ENCODE peak calls at places on chromosomes 5 and 9, in nine cellular contexts. One of them, this sample, is unnamed.

GRCh38 chr9:111412280-111412679 is 71.9 kb downstream of the ECPAS start:
- DNase-seq in heart right ventricle: no peak
- DNase-seq in GM20000: no peak
- DNase-seq in colonic mucosa: no peak
- DNase-seq in fibroblast of pulmonary artery: peak; percentile 5
- DNase-seq in A549: no peak
- DNase-seq in epithelial cell of esophagus: no peak
- DNase-seq in GM12865: no peak
- DNase-seq in WTC11: no peak
- DNase-seq in this sample: no peak

GRCh38 chr9:136078498-136079011 is 16.5 kb downstream of the NACC2 start:
- DNase-seq in heart right ventricle: no peak
- DNase-seq in fibroblast of pulmonary artery: no peak
- DNase-seq in colonic mucosa: no peak
- DNase-seq in GM20000: no peak
- DNase-seq in epithelial cell of esophagus: no peak
- DNase-seq in GM12865: no peak
- DNase-seq in A549: no peak
- DNase-seq in WTC11: no peak
- DNase-seq in this sample: no peak

GRCh38 chr5:102807878-102808502 is 52.9 kb downstream of the PAM start:
- DNase-seq in A549: peak; percentile 4
- DNase-seq in colonic mucosa: no peak
- DNase-seq in WTC11: no peak
- DNase-seq in GM12865: no peak
- DNase-seq in GM20000: no peak
- DNase-seq in heart right ventricle: no peak
- DNase-seq in epithelial cell of esophagus: no peak
- DNase-seq in fibroblast of pulmonary artery: peak; percentile 16
- DNase-seq in this sample: no peak

GRCh38 chr5:24777392-24777791 is 132.6 kb upstream of the CDH10 start:
- DNase-seq in heart right ventricle: no peak
- DNase-seq in WTC11: no peak
- DNase-seq in A549: no peak
- DNase-seq in fibroblast of pulmonary artery: no peak
- DNase-seq in epithelial cell of esophagus: no peak
- DNase-seq in GM20000: no peak
- DNase-seq in GM12865: no peak
- DNase-seq in colonic mucosa: no peak
- DNase-seq in this sample: no peak

GRCh38 chr5:670396-671270 is 22.5 kb downstream of the TPPP start:
- DNase-seq in GM20000: no peak
- DNase-seq in WTC11: no peak
- DNase-seq in GM12865: no peak
- DNase-seq in colonic mucosa: no peak
- DNase-seq in fibroblast of pulmonary artery: no peak
- DNase-seq in heart right ventricle: no peak
- DNase-seq in A549: no peak
- DNase-seq in epithelial cell of esophagus: no peak
- DNase-seq in this sample: no peak

GRCh38 chr5:74767579-74767913 is 497 bp downstream of the NSA2 start:
- DNase-seq in WTC11: no peak
- DNase-seq in heart right ventricle: peak; percentile 7
- DNase-seq in A549: peak; percentile 54
- DNase-seq in GM20000: peak; percentile 9
- DNase-seq in epithelial cell of esophagus: peak; percentile 57
- DNase-seq in GM12865: peak; percentile 39
- DNase-seq in colonic mucosa: peak; percentile 53
- DNase-seq in fibroblast of pulmonary artery: peak; percentile 63
- DNase-seq in this sample: peak; percentile 33

GRCh38 chr5:97070234-97070633 is 72.2 kb downstream of the LIX1 start:
- DNase-seq in heart right ventricle: no peak
- DNase-seq in GM12865: no peak
- DNase-seq in WTC11: no peak
- DNase-seq in epithelial cell of esophagus: no peak
- DNase-seq in fibroblast of pulmonary artery: no peak
- DNase-seq in A549: no peak
- DNase-seq in GM20000: no peak
- DNase-seq in colonic mucosa: no peak
- DNase-seq in this sample: no peak

GRCh38 chr5:34673463-34674125 is 17.5 kb downstream of the RAI14 start:
- DNase-seq in epithelial cell of esophagus: peak; percentile 24
- DNase-seq in GM12865: no peak
- DNase-seq in heart right ventricle: no peak
- DNase-seq in A549: no peak
- DNase-seq in GM20000: no peak
- DNase-seq in colonic mucosa: no peak
- DNase-seq in WTC11: no peak
- DNase-seq in fibroblast of pulmonary artery: no peak
- DNase-seq in this sample: no peak

GRCh38 chr9:70514273-70514672 is 99.8 kb upstream of the KLF9 start:
- DNase-seq in fibroblast of pulmonary artery: no peak
- DNase-seq in GM20000: no peak
- DNase-seq in A549: no peak
- DNase-seq in heart right ventricle: no peak
- DNase-seq in WTC11: no peak
- DNase-seq in epithelial cell of esophagus: no peak
- DNase-seq in colonic mucosa: no peak
- DNase-seq in GM12865: no peak
- DNase-seq in this sample: no peak

GRCh38 chr5:149280802-149281201 is 9.1 kb downstream of the AFAP1L1 start:
- DNase-seq in GM20000: no peak
- DNase-seq in WTC11: no peak
- DNase-seq in colonic mucosa: no peak
- DNase-seq in A549: no peak
- DNase-seq in heart right ventricle: no peak
- DNase-seq in GM12865: no peak
- DNase-seq in epithelial cell of esophagus: no peak
- DNase-seq in fibroblast of pulmonary artery: no peak
- DNase-seq in this sample: no peak

DNA sequence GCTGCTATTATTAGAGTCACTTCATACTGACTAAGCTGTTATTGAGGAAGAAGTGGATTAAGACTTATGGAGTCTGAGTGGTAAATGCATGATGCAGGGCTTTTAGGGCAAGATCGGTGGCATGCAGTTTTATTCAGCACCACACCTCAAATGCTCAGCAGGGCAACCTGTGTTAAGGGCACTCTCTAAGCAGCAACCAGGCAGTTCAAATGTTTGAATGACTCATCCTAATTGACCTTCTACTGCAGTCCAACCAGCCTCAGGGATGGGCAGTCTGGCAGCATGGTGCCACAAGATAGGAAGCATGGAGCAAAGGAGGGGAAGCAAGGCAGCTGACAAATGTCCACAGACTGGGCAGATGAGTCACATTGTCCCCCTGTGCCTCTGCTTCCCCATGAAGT is 80.2 kb upstream of the MIER3 start:
- DNase-seq in colonic mucosa: peak; percentile 71
- DNase-seq in A549: peak; percentile 70
- DNase-seq in GM12865: no peak
- DNase-seq in GM20000: no peak
- DNase-seq in fibroblast of pulmonary artery: no peak
- DNase-seq in WTC11: no peak
- DNase-seq in epithelial cell of esophagus: peak; percentile 36
- DNase-seq in heart right ventricle: no peak
- DNase-seq in this sample: no peak
- TF ChIP-seq CTCF in colonic mucosa: no peak
- TF ChIP-seq CTCF in A549: no peak
- TF ChIP-seq CTCF in GM12865: no peak
- TF ChIP-seq CTCF in GM20000: no peak
- TF ChIP-seq CTCF in fibroblast of pulmonary artery: no peak
- TF ChIP-seq CTCF in WTC11: no peak
- TF ChIP-seq CTCF in epithelial cell of esophagus: no peak
- TF ChIP-seq CTCF in heart right ventricle: no peak
- TF ChIP-seq CTCF in this sample: no peak

GRCh38 chr5:124457101-124457500 is 289.3 kb downstream of the ZNF608 start:
- DNase-seq in WTC11: no peak
- DNase-seq in GM12865: no peak
- DNase-seq in epithelial cell of esophagus: no peak
- DNase-seq in fibroblast of pulmonary artery: no peak
- DNase-seq in GM20000: no peak
- DNase-seq in heart right ventricle: no peak
- DNase-seq in colonic mucosa: no peak
- DNase-seq in A549: no peak
- DNase-seq in this sample: no peak
- TF ChIP-seq CTCF in WTC11: no peak
- TF ChIP-seq CTCF in GM12865: no peak
- TF ChIP-seq CTCF in epithelial cell of esophagus: no peak
- TF ChIP-seq CTCF in fibroblast of pulmonary artery: no peak
- TF ChIP-seq CTCF in GM20000: no peak
- TF ChIP-seq CTCF in heart right ventricle: no peak
- TF ChIP-seq CTCF in colonic mucosa: no peak
- TF ChIP-seq CTCF in A549: no peak
- TF ChIP-seq CTCF in this sample: no peak

DNA sequence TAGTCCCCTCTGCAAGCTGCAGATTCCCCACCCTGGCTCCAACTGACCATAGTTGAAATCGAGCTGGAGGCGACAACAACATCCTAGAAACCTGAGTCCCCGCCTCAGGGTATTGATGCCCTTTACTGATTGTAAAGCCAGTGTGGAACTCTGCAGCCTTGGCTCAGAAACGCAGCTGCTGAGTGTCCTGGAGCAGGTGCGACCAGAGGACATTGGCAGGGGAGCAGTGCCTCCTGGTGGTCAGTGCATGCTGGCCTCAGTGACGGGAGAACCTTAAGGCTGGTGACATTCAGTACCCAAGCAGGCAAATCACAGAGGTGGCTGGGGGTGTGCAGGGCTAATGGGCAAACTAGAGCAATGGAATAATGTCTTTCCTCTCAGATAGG is 20.4 kb upstream of the ZNF354B start:
- DNase-seq in fibroblast of pulmonary artery: peak; percentile 47
- DNase-seq in colonic mucosa: peak; percentile 62
- DNase-seq in WTC11: peak; percentile 90
- DNase-seq in epithelial cell of esophagus: peak; percentile 71
- DNase-seq in GM12865: no peak
- DNase-seq in GM20000: no peak
- DNase-seq in heart right ventricle: peak; percentile 63
- DNase-seq in A549: peak; percentile 20
- DNase-seq in this sample: no peak
- TF ChIP-seq CTCF in fibroblast of pulmonary artery: peak; percentile 60
- TF ChIP-seq CTCF in colonic mucosa: peak; percentile 46
- TF ChIP-seq CTCF in WTC11: peak; percentile 85
- TF ChIP-seq CTCF in epithelial cell of esophagus: peak; percentile 82
- TF ChIP-seq CTCF in GM12865: no peak
- TF ChIP-seq CTCF in GM20000: no peak
- TF ChIP-seq CTCF in heart right ventricle: peak; percentile 79
- TF ChIP-seq CTCF in A549: no peak
- TF ChIP-seq CTCF in this sample: no peak

DNA sequence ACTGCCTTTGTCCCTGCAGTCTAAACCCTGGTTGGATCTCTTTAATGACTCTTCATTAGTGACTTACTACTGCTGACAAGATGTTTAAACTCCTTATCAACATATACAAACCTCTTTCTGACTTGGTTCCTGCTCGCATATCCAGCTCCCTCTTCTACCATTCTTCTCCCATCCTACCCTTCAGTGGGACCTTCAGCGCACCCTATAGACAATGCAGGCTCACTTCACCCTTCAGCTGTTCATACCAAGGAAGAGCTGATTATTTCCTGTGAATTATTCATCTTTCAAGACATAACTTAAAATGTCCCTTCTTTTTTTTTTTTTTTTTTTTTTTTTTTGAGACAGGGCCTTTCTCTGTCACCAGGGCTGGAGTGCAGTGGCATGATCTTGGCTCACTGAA is 436.5 kb downstream of the KIAA0825 start:
- DNase-seq in epithelial cell of esophagus: peak; percentile 36
- DNase-seq in GM20000: no peak
- DNase-seq in heart right ventricle: no peak
- DNase-seq in WTC11: peak; percentile 24
- DNase-seq in GM12865: peak; percentile 15
- DNase-seq in colonic mucosa: no peak
- DNase-seq in fibroblast of pulmonary artery: no peak
- DNase-seq in A549: peak; percentile 44
- DNase-seq in this sample: no peak
- TF ChIP-seq CTCF in epithelial cell of esophagus: peak; percentile 42
- TF ChIP-seq CTCF in GM20000: peak; percentile 21
- TF ChIP-seq CTCF in heart right ventricle: no peak
- TF ChIP-seq CTCF in WTC11: no peak
- TF ChIP-seq CTCF in GM12865: peak; percentile 2
- TF ChIP-seq CTCF in colonic mucosa: no peak
- TF ChIP-seq CTCF in fibroblast of pulmonary artery: peak; percentile 15
- TF ChIP-seq CTCF in A549: no peak
- TF ChIP-seq CTCF in this sample: peak; percentile 46

DNA sequence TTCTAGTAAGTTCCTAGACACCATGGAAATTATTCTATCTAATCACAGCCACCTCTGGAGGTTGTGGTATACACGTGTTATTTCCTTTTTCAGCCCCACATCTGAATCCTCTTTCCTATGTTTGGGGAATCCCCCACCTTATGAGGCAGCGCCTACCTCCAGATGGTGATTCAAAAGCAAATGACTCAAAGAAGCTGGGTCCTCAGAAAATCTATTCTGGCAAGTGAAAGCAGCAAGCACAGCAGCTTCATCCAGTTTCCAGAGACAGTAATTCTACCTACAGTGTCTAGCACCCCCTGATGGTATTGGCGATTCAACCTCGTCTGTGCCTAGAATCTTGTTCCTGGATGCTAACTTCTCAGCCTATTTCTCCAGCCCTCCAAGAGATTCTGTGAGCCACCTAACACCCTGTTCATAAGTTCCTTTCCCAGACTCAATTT is 43.0 kb downstream of the STRBP start:
- DNase-seq in GM20000: peak; percentile 77
- DNase-seq in WTC11: peak; percentile 47
- DNase-seq in A549: peak; percentile 42
- DNase-seq in GM12865: peak; percentile 92
- DNase-seq in colonic mucosa: peak; percentile 30
- DNase-seq in epithelial cell of esophagus: peak; percentile 90
- DNase-seq in heart right ventricle: peak; percentile 14
- DNase-seq in fibroblast of pulmonary artery: peak; percentile 62
- DNase-seq in this sample: peak; percentile 69
- TF ChIP-seq CTCF in GM20000: peak; percentile 43
- TF ChIP-seq CTCF in WTC11: no peak
- TF ChIP-seq CTCF in A549: peak; percentile 32
- TF ChIP-seq CTCF in GM12865: peak; percentile 73
- TF ChIP-seq CTCF in colonic mucosa: peak; percentile 16
- TF ChIP-seq CTCF in epithelial cell of esophagus: peak; percentile 68
- TF ChIP-seq CTCF in heart right ventricle: peak; percentile 53
- TF ChIP-seq CTCF in fibroblast of pulmonary artery: peak; percentile 55
- TF ChIP-seq CTCF in this sample: peak; percentile 78

DNA sequence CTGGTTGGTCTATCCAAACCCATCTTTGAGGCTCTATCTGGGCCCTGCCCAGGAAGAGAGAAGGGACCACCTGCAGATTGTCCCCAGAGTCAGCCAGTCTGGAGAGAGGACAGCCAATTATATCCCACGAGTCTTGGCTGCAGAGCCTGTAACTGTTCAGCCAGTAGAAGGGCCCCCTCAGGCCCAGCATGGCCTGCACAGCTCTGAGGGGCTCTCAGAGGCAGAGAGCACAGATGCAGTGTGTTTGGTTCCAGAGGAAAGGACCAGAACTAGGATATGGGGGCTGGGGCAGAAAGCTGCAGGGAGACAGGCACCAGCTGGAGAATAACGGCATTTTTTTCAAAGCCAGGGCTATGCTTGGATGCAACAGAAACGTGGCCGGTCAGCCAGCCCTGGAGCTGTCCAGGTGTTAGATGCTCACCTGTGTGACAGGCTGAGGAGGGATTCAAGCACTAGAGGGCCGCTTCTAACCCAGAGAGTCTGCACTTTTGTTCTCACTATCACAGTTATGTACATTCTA is 96.7 kb downstream of the GABBR2 start:
- DNase-seq in A549: no peak
- DNase-seq in colonic mucosa: no peak
- DNase-seq in WTC11: no peak
- DNase-seq in GM20000: no peak
- DNase-seq in heart right ventricle: no peak
- DNase-seq in fibroblast of pulmonary artery: no peak
- DNase-seq in epithelial cell of esophagus: no peak
- DNase-seq in GM12865: no peak
- DNase-seq in this sample: no peak
- TF ChIP-seq CTCF in A549: no peak
- TF ChIP-seq CTCF in colonic mucosa: no peak
- TF ChIP-seq CTCF in WTC11: no peak
- TF ChIP-seq CTCF in GM20000: no peak
- TF ChIP-seq CTCF in heart right ventricle: no peak
- TF ChIP-seq CTCF in fibroblast of pulmonary artery: no peak
- TF ChIP-seq CTCF in epithelial cell of esophagus: no peak
- TF ChIP-seq CTCF in GM12865: no peak
- TF ChIP-seq CTCF in this sample: no peak